ENCODE peak calls at places on chromosomes 13 and 19, in four cellular contexts. E is prostate gland, P is testis, X is left ventricle myocardium inferior. J is an unnamed sample.

GRCh38 chr19:44212865-44213346 is 574 bp downstream of the ZNF227 start:
- DNase-seq in E (peak; percentile 7), P (no peak), X (no peak), J (no peak)

GRCh38 chr13:93411281-93411680 is 184.7 kb downstream of the GPC6 start:
- DNase-seq in E (no peak), P (no peak), X (no peak), J (no peak)

GRCh38 chr19:38062959-38063786 is 156.2 kb downstream of the SIPA1L3 start:
- DNase-seq in E (no peak), P (no peak), X (no peak), J (no peak)

GRCh38 chr13:46480131-46480530 is 72.8 kb upstream of the LRCH1 start:
- DNase-seq in E (no peak), P (no peak), X (no peak), J (no peak)

GRCh38 chr13:58994778-58995177 is 1169.0 kb downstream of the DIAPH3 start:
- DNase-seq in E (no peak), P (no peak), X (no peak), J (no peak)

GRCh38 chr13:111872475-111873150 is 194.3 kb upstream of the SOX1 start:
- DNase-seq in E (no peak), P (no peak), X (no peak), J (no peak)

GRCh38 chr13:40094056-40094455 is 438.6 kb downstream of the COG6 start:
- DNase-seq in E (no peak), P (no peak), X (no peak), J (no peak)

GRCh38 chr19:19710506-19710905 is 22.4 kb downstream of the ZNF14 start:
- DNase-seq in E (no peak), P (no peak), X (no peak), J (no peak)

GRCh38 chr13:109700176-109700575 is 86.2 kb downstream of the IRS2 start:
- DNase-seq in E (no peak), P (peak; percentile 62), X (peak; percentile 83), J (peak; percentile 15)

GRCh38 chr19:18967358-18968146 is 26.5 kb upstream of the HOMER3 start:
- DNase-seq in E (peak; percentile 33), P (peak; percentile 42), X (peak; percentile 60), J (no peak)

GRCh38 chr13:21344662-21345176 is 114.4 kb downstream of the ZDHHC20 start:
- DNase-seq in E (no peak), P (no peak), X (no peak), J (no peak)

GRCh38 chr13:101398191-101398590 is 18.1 kb downstream of the NALCN start:
- DNase-seq in E (no peak), P (no peak), X (no peak), J (no peak)

GRCh38 chr13:108993346-108993745 is 363.9 kb downstream of the MYO16 start:
- DNase-seq in E (no peak), P (no peak), X (no peak), J (peak; percentile 29)

GRCh38 chr13:31923134-31923763 is 108.3 kb upstream of the FRY start:
- DNase-seq in E (no peak), P (no peak), X (no peak), J (no peak)

GRCh38 chr13:110505594-110505993 is 55.9 kb downstream of the RAB20 start:
- DNase-seq in E (no peak), P (no peak), X (no peak), J (no peak)

GRCh38 chr19:14408641-14409120 is 10.5 kb downstream of the DDX39A start:
- DNase-seq in E (no peak), P (no peak), X (no peak), J (no peak)

GRCh38 chr19:14405758-14406644 is 13.1 kb downstream of the DDX39A start:
- DNase-seq in E (peak; percentile 80), P (peak; percentile 92), X (peak; percentile 80), J (peak; percentile 44)

GRCh38 chr19:14407889-14408640 is 11.1 kb downstream of the DDX39A start:
- DNase-seq in E (no peak), P (no peak), X (no peak), J (no peak)

GRCh38 chr19:14405380-14405757 is 13.8 kb downstream of the DDX39A start:
- DNase-seq in E (no peak), P (no peak), X (no peak), J (no peak)

DNA sequence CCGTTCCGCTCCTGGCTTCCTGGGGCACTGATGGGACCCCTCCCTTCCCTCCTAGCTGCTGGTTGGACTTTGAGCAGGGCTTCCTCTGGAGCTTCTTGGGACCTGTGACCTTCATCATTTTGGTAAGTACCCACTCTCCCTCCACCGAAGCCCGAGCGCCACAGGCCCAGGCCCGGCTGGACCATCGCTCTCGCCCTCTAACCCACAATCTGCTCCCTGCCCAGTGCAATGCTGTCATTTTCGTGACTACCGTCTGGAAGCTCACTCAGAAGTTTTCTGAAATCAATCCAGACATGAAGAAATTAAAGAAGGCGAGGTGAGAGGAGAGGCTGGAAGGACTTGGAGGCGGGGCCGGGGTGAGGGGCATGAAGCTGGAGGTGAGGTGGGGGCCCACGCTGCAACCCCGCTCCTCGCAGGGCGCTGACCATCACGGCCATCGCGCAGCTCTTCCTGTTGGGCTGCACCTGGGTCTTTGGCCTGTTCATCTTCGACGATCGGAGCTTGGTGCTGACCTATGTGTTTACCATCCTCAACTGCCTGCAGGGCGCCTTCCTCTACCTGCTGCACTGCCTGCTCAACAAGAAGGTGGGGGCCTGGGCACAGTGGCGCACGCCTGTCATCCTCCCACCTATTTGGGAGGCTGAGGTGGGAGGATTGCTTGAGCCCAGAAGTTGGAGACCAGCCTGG is 12.4 kb downstream of the DDX39A start:
- DNase-seq in E (no peak), P (no peak), X (no peak), J (no peak)
- TF ChIP-seq CTCF in E (no peak), P (no peak), X (no peak), J (no peak)

DNA sequence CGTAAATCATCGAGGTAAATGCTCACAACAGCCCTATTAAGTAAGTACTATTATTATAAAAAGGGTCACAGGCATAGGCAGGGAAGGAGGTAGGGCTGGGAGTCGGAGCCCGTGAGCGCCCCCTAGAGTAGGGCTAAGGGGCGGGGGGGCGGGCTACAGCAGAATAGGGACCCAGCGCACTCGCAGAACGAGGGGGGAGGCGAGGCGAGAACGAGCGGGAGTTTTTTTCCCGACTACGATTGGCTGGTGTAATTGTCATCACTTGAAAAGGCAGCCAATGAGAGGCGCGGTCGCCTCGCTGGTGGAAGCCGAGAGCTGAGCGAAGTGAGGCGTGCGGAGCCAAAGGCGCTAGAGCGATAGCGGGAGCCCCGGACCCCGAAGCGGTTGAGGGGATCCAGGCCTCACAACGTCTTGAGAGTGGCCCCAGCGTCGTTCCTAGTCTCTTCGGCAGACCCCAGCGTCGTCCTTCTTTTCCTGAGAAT is 24.2 kb downstream of the KEAP1 start:
- DNase-seq in E (peak; percentile 91), P (peak; percentile 95), X (peak; percentile 92), J (peak; percentile 57)
- TF ChIP-seq CTCF in E (peak; percentile 4), P (no peak), X (peak; percentile 89), J (peak; percentile 32)

DNA sequence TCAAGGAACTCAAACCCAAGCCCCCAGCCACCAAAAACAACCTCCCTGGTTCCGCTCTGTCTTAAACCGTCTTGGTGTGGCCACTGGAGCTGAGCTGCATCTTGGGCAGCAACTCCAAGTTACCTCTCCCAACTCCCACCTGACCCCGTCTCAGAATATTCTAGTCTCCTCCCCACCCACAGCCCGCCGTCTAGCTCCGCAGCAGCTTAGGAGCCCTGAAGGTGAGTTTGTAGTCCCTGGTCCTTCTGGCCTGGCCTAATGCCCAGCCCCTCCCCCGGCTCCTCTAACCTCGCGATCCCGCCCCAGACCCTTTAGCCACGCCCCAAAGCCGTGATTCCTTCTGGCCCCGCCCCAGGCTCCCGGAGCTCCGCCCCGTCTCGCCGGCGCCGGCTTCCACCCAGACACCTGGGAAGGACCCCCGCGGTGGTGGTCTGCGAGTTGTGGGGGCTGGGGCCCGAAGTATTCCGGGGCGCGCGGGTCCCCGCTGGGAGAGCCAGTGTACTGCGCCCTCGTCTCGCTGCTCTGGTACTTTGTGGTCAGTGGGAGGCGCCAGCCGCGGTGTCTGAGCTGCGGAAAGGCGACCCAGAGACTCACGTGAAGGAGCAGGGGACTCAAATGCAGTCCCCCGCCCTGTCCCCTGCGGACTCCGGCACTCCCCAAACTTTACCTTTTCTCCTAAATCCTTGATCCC is 2.5 kb upstream of the LHB start:
- DNase-seq in E (peak; percentile 69), P (peak; percentile 66), X (peak; percentile 75), J (no peak)
- TF ChIP-seq CTCF in E (no peak), P (no peak), X (no peak), J (peak; percentile 6)

DNA sequence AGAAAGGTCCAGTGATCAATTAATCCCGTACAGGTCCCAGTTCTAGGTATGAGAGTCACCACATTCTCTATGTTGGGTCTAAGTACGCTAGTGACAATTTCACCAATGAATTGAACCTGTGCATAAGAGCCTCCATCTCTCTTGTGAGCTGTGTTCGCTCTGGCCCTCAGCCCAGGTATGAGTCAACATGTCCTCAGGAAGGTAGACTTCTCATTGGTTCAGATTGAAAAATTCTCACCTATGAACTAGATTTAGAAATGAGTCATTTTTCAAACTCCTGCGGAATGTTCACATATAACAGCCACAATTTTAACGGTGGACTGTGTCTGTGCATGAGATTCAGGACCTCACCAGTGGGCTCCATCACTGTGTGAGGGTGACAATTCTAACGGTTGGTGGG is 12.7 kb upstream of the ZNF43 start:
- DNase-seq in E (no peak), P (no peak), X (no peak), J (no peak)
- TF ChIP-seq CTCF in E (no peak), P (no peak), X (no peak), J (no peak)

J was measured in AG09319.